ENCODE peak calls at places on chromosomes 7 and 10, in nine cellular contexts. V, F, B, T, E, C, P, N and U are unnamed samples.

GRCh38 chr10:133150656-133151055 is 9.4 kb upstream of the KNDC1 start:
- DNase-seq in V (no peak), F (no peak), B (no peak), T (no peak), E (no peak), C (no peak), P (no peak), N (peak; percentile 72), U (no peak)

GRCh38 chr7:70794962-70795361 is 337.0 kb upstream of the GALNT17 start:
- DNase-seq in V (no peak), F (no peak), B (no peak), T (no peak), E (no peak), C (no peak), P (no peak), N (no peak), U (no peak)

GRCh38 chr10:51879238-51879637 is 179.8 kb upstream of the CSTF2T start:
- DNase-seq in V (no peak), F (no peak), B (no peak), T (no peak), E (peak; percentile 86), C (no peak), P (no peak), N (no peak), U (no peak)

GRCh38 chr10:43292745-43293676 is 26.1 kb upstream of the RASGEF1A start:
- DNase-seq in V (peak; percentile 67), F (no peak), B (peak; percentile 57), T (peak; percentile 65), E (peak; percentile 48), C (peak; percentile 57), P (peak; percentile 31), N (no peak), U (no peak)

GRCh38 chr10:75312440-75312839 is 76.7 kb upstream of the COMTD1 start:
- DNase-seq in V (no peak), F (no peak), B (no peak), T (no peak), E (no peak), C (no peak), P (no peak), N (no peak), U (no peak)

GRCh38 chr10:73246783-73247508 is at the start of gene DNAJC9:
- DNase-seq in V (peak; percentile 93), F (peak; percentile 93), B (peak; percentile 98), T (peak; percentile 96), E (peak; percentile 96), C (peak; percentile 99), P (peak; percentile 85), N (peak; percentile 99), U (peak; percentile 76)

GRCh38 chr10:70909326-70909935 is 21.1 kb upstream of the PCBD1 start:
- DNase-seq in V (no peak), F (no peak), B (peak; percentile 3), T (no peak), E (no peak), C (no peak), P (no peak), N (peak; percentile 45), U (no peak)

GRCh38 chr7:115274-115911 is 77.0 kb upstream of the FAM20C start:
- DNase-seq in V (no peak), F (no peak), B (no peak), T (no peak), E (no peak), C (no peak), P (no peak), N (no peak), U (no peak)

GRCh38 chr7:41579961-41580935 is 122.6 kb downstream of the INHBA start:
- DNase-seq in V (no peak), F (no peak), B (no peak), T (no peak), E (peak; percentile 92), C (no peak), P (no peak), N (no peak), U (no peak)

GRCh38 chr10:79005126-79005820 is 63.5 kb upstream of the ZMIZ1 start:
- DNase-seq in V (no peak), F (no peak), B (no peak), T (no peak), E (no peak), C (no peak), P (no peak), N (no peak), U (no peak)

GRCh38 chr7:111083423-111083822 is 7.5 kb upstream of the LRRN3 start:
- DNase-seq in V (no peak), F (no peak), B (no peak), T (no peak), E (peak; percentile 88), C (no peak), P (no peak), N (no peak), U (peak; percentile 16)

GRCh38 chr7:46291064-46291463 is 370.0 kb upstream of the IGFBP3 start:
- DNase-seq in V (no peak), F (no peak), B (no peak), T (no peak), E (peak; percentile 90), C (no peak), P (no peak), N (no peak), U (no peak)

GRCh38 chr10:30055094-30055701 is 4.2 kb downstream of the JCAD start:
- DNase-seq in V (no peak), F (no peak), B (no peak), T (no peak), E (no peak), C (no peak), P (no peak), N (no peak), U (no peak)

GRCh38 chr7:12647364-12648219 is 39.8 kb upstream of the ARL4A start:
- DNase-seq in V (no peak), F (no peak), B (no peak), T (peak; percentile 58), E (peak; percentile 86), C (peak; percentile 67), P (no peak), N (no peak), U (no peak)

GRCh38 chr7:39084344-39084743 is 106.6 kb downstream of the POU6F2 start:
- DNase-seq in V (no peak), F (no peak), B (no peak), T (no peak), E (no peak), C (no peak), P (no peak), N (no peak), U (no peak)

GRCh38 chr7:98933321-98933720 is 55.0 kb downstream of the TRRAP start:
- DNase-seq in V (no peak), F (no peak), B (no peak), T (no peak), E (no peak), C (no peak), P (no peak), N (no peak), U (no peak)

GRCh38 chr7:128827971-128828711 is 2.1 kb upstream of the FLNC start:
- DNase-seq in V (no peak), F (no peak), B (no peak), T (no peak), E (peak; percentile 91), C (no peak), P (no peak), N (no peak), U (no peak)

GRCh38 chr10:122492955-122493597 is 31.7 kb downstream of the HTRA1 start:
- DNase-seq in V (no peak), F (no peak), B (no peak), T (no peak), E (no peak), C (peak; percentile 59), P (no peak), N (no peak), U (no peak)

GRCh38 chr7:43138710-43139601 is 26.5 kb downstream of the HECW1 start:
- DNase-seq in V (no peak), F (no peak), B (no peak), T (no peak), E (peak; percentile 95), C (no peak), P (no peak), N (no peak), U (no peak)

GRCh38 chr7:65832281-65832680 is 40.6 kb upstream of the VKORC1L1 start:
- DNase-seq in V (no peak), F (no peak), B (peak; percentile 31), T (no peak), E (peak; percentile 41), C (peak; percentile 25), P (no peak), N (no peak), U (no peak)

GRCh38 chr10:90969947-90970673 is 49.2 kb upstream of the ANKRD1 start:
- DNase-seq in V (no peak), F (no peak), B (no peak), T (no peak), E (no peak), C (no peak), P (no peak), N (no peak), U (no peak)

GRCh38 chr10:71972746-71973695 is 8.8 kb downstream of the CHST3 start:
- DNase-seq in V (no peak), F (no peak), B (no peak), T (no peak), E (no peak), C (no peak), P (no peak), N (no peak), U (no peak)

GRCh38 chr10:129883029-129883428 is 81.0 kb downstream of the EBF3 start:
- DNase-seq in V (no peak), F (no peak), B (no peak), T (no peak), E (no peak), C (no peak), P (no peak), N (no peak), U (no peak)

GRCh38 chr10:86664370-86665217 is 3.7 kb upstream of the LDB3 start:
- DNase-seq in V (no peak), F (no peak), B (no peak), T (no peak), E (no peak), C (no peak), P (no peak), N (no peak), U (no peak)

GRCh38 chr7:17971392-17971791 is 31.1 kb upstream of the SNX13 start:
- DNase-seq in V (no peak), F (no peak), B (no peak), T (no peak), E (no peak), C (no peak), P (no peak), N (no peak), U (no peak)

GRCh38 chr7:44673324-44673723 is 66.9 kb downstream of the OGDH start:
- DNase-seq in V (no peak), F (no peak), B (no peak), T (no peak), E (no peak), C (no peak), P (no peak), N (no peak), U (no peak)

GRCh38 chr10:13637303-13637856 is 50.6 kb downstream of the PRPF18 start:
- DNase-seq in V (no peak), F (no peak), B (no peak), T (no peak), E (no peak), C (no peak), P (no peak), N (no peak), U (no peak)

GRCh38 chr10:45379303-45379726 is 5.3 kb downstream of the ALOX5 start:
- DNase-seq in V (no peak), F (no peak), B (no peak), T (no peak), E (no peak), C (no peak), P (no peak), N (no peak), U (no peak)